ENCODE peak calls at places on chromosomes 5 and 9, in nine cellular contexts. X is stomach; I is IMR-90; Y is right lobe of liver; C is astrocyte; A is fibroblast of lung; U is tibial nerve; V is GM23248; K is effector memory CD4-positive, alpha-beta T cell. G is an unnamed sample.

GRCh38 chr5:128791312-128791711 is 174.0 kb upstream of the SLC27A6 start:
- DNase-seq in I (no peak), X (no peak), Y (no peak), C (peak; percentile 40), U (no peak), V (no peak), A (peak; percentile 41), K (no peak), G (no peak)

GRCh38 chr9:137449931-137450537 is 8.9 kb upstream of the ENTPD8 start:
- DNase-seq in K (peak; percentile 52), U (no peak), Y (no peak), V (no peak), I (no peak), C (no peak), A (no peak), X (no peak), G (no peak)

GRCh38 chr9:37968228-37968672 is 64.3 kb upstream of the SLC25A51 start:
- DNase-seq in U (no peak), A (peak; percentile 79), K (no peak), C (peak; percentile 71), V (peak; percentile 84), X (no peak), Y (no peak), I (peak; percentile 63), G (peak; percentile 73)

GRCh38 chr9:18791074-18791473 is 241.9 kb downstream of the SAXO1 start:
- DNase-seq in U (no peak), Y (peak; percentile 53), X (no peak), V (no peak), C (no peak), I (peak; percentile 12), A (no peak), K (no peak), G (peak; percentile 32)

GRCh38 chr5:41748631-41749030 is 121.6 kb downstream of the OXCT1 start:
- DNase-seq in A (peak; percentile 79), X (no peak), C (peak; percentile 78), Y (no peak), V (peak; percentile 14), U (no peak), I (peak; percentile 50), K (no peak), G (no peak)

GRCh38 chr9:95249986-95250385 is 67.5 kb downstream of the FANCC start:
- DNase-seq in Y (no peak), A (no peak), U (no peak), I (no peak), K (no peak), X (no peak), C (no peak), V (no peak), G (no peak)

GRCh38 chr9:81522721-81523551 is 166.4 kb downstream of the TLE1 start:
- DNase-seq in X (no peak), A (peak; percentile 57), U (no peak), K (no peak), I (peak; percentile 66), V (peak; percentile 79), C (peak; percentile 42), Y (peak; percentile 47), G (no peak)

GRCh38 chr9:130284690-130285089 is 19.1 kb downstream of the HMCN2 start:
- DNase-seq in U (no peak), K (no peak), Y (peak; percentile 22), C (no peak), A (no peak), V (no peak), I (no peak), X (no peak), G (no peak)

DNA sequence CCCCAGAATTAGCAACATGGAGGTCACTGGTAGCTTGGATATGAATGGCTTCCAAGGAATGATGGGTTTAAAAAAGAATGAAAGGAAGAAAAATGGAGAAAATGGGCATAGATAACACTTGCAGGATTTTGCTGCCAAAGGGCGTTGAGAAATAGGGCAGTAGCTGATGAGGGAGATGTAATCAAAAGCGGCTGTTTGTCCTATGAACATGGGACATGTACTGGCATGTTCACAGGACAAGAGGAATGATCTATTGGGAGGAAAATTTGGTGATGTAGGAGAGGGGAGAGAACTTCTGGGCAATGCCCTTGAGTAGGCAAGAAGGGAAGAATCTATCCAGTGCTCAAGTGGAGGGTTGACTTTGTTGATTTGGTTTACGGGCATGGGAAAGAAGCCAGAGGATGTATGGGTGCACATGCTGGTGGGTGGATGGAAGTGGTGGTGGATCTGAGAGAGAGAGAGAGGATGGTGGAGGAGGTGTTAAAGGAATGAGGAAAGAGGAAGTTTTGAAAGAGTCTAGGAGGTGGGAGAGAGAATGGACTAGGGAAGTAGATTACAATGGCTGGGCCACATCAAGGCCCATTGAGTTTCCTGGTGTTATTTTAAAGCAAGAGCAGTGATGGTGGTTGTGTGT is 115.1 kb upstream of the MVB12B start:
- DNase-seq in K (no peak), U (no peak), A (no peak), C (no peak), Y (no peak), I (no peak), V (no peak), X (no peak), G (no peak)
- H3K27me3 ChIP-seq in K (peaks cover 3% of the 10 kb centered on the region), U (no peaks in the 10 kb centered on the region), A (peaks cover 7% of the 10 kb centered on the region), C (peaks cover 12% of the 10 kb centered on the region), Y (no peaks in the 10 kb centered on the region), I (peaks cover 22% of the 10 kb centered on the region), V (peaks cover 9% of the 10 kb centered on the region), X (peaks cover 17% of the 10 kb centered on the region), G (peaks cover 7% of the 10 kb centered on the region)

GRCh38 chr9:36399980-36400331 is at the start of gene RNF38:
- DNase-seq in A (no peak), I (no peak), Y (no peak), C (no peak), K (peak; percentile 56), X (no peak), V (no peak), U (no peak), G (no peak)

GRCh38 chr9:36400332-36401178 is 486 bp upstream of the RNF38 start:
- DNase-seq in V (peak; percentile 93), A (peak; percentile 79), Y (peak; percentile 92), I (peak; percentile 75), K (peak; percentile 91), C (peak; percentile 59), U (peak; percentile 77), X (peak; percentile 92), G (peak; percentile 99)

GRCh38 chr9:36401179-36401740 is 1.2 kb upstream of the RNF38 start:
- DNase-seq in U (no peak), I (peak; percentile 61), V (peak; percentile 90), Y (no peak), C (peak; percentile 42), K (peak; percentile 64), X (peak; percentile 73), A (peak; percentile 71), G (no peak)

GRCh38 chr9:36396985-36397384 is 3.1 kb downstream of the RNF38 start:
- DNase-seq in C (no peak), X (no peak), V (peak; percentile 31), K (no peak), U (no peak), Y (no peak), A (no peak), I (no peak), G (no peak)

GRCh38 chr9:36398745-36399144 is 1.3 kb downstream of the RNF38 start:
- DNase-seq in A (peak; percentile 83), K (no peak), U (no peak), C (peak; percentile 78), V (peak; percentile 84), I (peak; percentile 70), X (no peak), Y (no peak), G (no peak)
- H3K4me3 ChIP-seq in A (peak overlapping the region; percentile 32), K (no peak overlapping the region), U (no peak overlapping the region), C (peak overlapping the region; percentile 43), V (peak overlapping the region; percentile 84), I (peak overlapping the region; percentile 18), X (no peak overlapping the region), Y (no peak overlapping the region), G (peak overlapping the region; percentile 0)

GRCh38 chr5:68299105-68299504 is 83.5 kb downstream of the PIK3R1 start:
- DNase-seq in C (no peak), A (no peak), I (no peak), V (no peak), U (no peak), K (no peak), Y (no peak), X (no peak), G (no peak)

GRCh38 chr5:68296895-68297294 is 81.3 kb downstream of the PIK3R1 start:
- DNase-seq in Y (no peak), A (no peak), X (no peak), I (no peak), C (no peak), K (no peak), V (no peak), U (no peak), G (no peak)

GRCh38 chr5:68292316-68292715 is 76.8 kb downstream of the PIK3R1 start:
- DNase-seq in K (no peak), I (peak; percentile 25), A (peak; percentile 46), V (peak; percentile 57), Y (no peak), X (no peak), C (peak; percentile 41), U (no peak), G (no peak)

GRCh38 chr5:68297656-68298055 is 82.1 kb downstream of the PIK3R1 start:
- DNase-seq in A (no peak), I (no peak), U (no peak), X (no peak), K (no peak), Y (no peak), V (no peak), C (no peak), G (no peak)

DNA sequence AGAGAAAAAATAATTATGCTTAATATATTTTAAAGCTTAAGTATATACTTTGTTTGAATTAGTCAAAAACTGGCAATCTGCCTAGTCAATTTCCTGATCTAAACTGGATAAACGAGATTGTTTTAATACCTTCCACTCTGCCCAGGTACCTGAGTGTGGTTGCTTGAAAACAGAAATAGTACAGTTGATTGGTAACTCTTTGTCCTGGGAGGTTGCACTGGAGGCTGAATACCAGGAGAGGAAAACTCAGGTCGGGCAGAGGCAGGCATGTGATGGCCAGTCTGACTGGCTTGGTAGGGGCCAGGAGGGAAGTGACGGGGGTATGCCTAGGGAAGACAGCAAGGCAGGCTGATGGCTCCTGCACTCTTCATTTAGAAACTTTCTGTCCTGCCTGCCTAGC is 80.2 kb downstream of the PIK3R1 start:
- DNase-seq in Y (no peak), C (no peak), V (no peak), I (no peak), U (no peak), A (no peak), X (no peak), K (no peak), G (no peak)
- H3K36me3 ChIP-seq in Y (peaks cover 86% of the 10 kb centered on the region), C (peaks cover 36% of the 10 kb centered on the region), V (peaks cover 63% of the 10 kb centered on the region), I (peaks cover 24% of the 10 kb centered on the region), U (peaks cover 31% of the 10 kb centered on the region), A (peaks cover 13% of the 10 kb centered on the region), X (peaks cover 85% of the 10 kb centered on the region), K (peaks cover 74% of the 10 kb centered on the region), G (peaks cover 45% of the 10 kb centered on the region)

GRCh38 chr5:119318256-119318914 is 37.4 kb upstream of the TNFAIP8 start:
- DNase-seq in U (no peak), V (no peak), A (no peak), C (no peak), Y (no peak), I (no peak), K (peak; percentile 29), X (no peak), G (no peak)

GRCh38 chr5:119322312-119322947 is 33.4 kb upstream of the TNFAIP8 start:
- DNase-seq in X (no peak), K (no peak), I (no peak), C (no peak), Y (no peak), V (no peak), U (no peak), A (no peak), G (no peak)

GRCh38 chr5:119321569-119322311 is 34.1 kb upstream of the TNFAIP8 start:
- DNase-seq in A (no peak), U (no peak), K (no peak), I (no peak), V (no peak), Y (no peak), C (no peak), X (no peak), G (no peak)

GRCh38 chr5:119319401-119319800 is 36.4 kb upstream of the TNFAIP8 start:
- DNase-seq in V (no peak), K (no peak), A (no peak), U (no peak), C (no peak), I (no peak), X (no peak), Y (no peak), G (no peak)

GRCh38 chr5:119319890-119320289 is 35.9 kb upstream of the TNFAIP8 start:
- DNase-seq in U (no peak), K (no peak), X (no peak), V (no peak), I (no peak), Y (no peak), A (no peak), C (no peak), G (no peak)
- H3K27me3 ChIP-seq in U (no peaks in the 10 kb centered on the region), K (no peaks in the 10 kb centered on the region), X (no peaks in the 10 kb centered on the region), V (no peaks in the 10 kb centered on the region), I (no peaks in the 10 kb centered on the region), Y (no peaks in the 10 kb centered on the region), A (no peaks in the 10 kb centered on the region), C (no peaks in the 10 kb centered on the region), G (no peaks in the 10 kb centered on the region)

G was measured in MG63.